ENCODE peak calls at places on chromosomes 7 and 10, in nine cellular contexts. L is AG04450, Y is pancreas, I is GM23338, C is cardiac muscle cell, G is astrocyte, Q is A549, K is lower lobe of right lung, V is stomach. M is an unnamed sample.

GRCh38 chr7:83751217-83751616 is 102.3 kb upstream of the SEMA3E start:
- DNase-seq in I (no peak), L (no peak), V (no peak), Q (no peak), Y (no peak), G (peak; percentile 35), C (no peak), K (no peak), M (no peak)

GRCh38 chr7:139734395-139734794 is 43.4 kb downstream of the HIPK2 start:
- DNase-seq in G (peak; percentile 89), Q (no peak), I (no peak), Y (no peak), C (no peak), K (no peak), L (peak; percentile 46), V (no peak), M (no peak)

GRCh38 chr10:49371967-49372366 is 23.9 kb downstream of the DRGX start:
- DNase-seq in I (no peak), V (peak; percentile 10), K (no peak), L (no peak), G (no peak), C (no peak), Y (no peak), Q (no peak), M (no peak)

GRCh38 chr7:90629306-90629918 is 33.3 kb downstream of the CDK14 start:
- DNase-seq in Y (no peak), G (peak; percentile 30), I (peak; percentile 84), K (no peak), Q (peak; percentile 28), L (peak; percentile 26), V (no peak), C (peak; percentile 62), M (peak; percentile 22)

GRCh38 chr10:79069325-79070090 is 742 bp downstream of the ZMIZ1 start:
- DNase-seq in I (peak; percentile 44), L (no peak), K (peak; percentile 82), V (peak; percentile 61), Y (peak; percentile 85), G (no peak), C (peak; percentile 46), Q (peak; percentile 54), M (peak; percentile 50)

GRCh38 chr7:111931016-111931517 is 275.1 kb downstream of the DOCK4 start:
- DNase-seq in V (no peak), L (peak; percentile 15), C (no peak), K (no peak), I (peak; percentile 42), Q (no peak), G (peak; percentile 59), Y (no peak), M (no peak)

GRCh38 chr7:107167483-107168232 is 1.1 kb upstream of the HBP1 start:
- DNase-seq in G (peak; percentile 84), V (peak; percentile 53), C (peak; percentile 71), I (peak; percentile 78), K (peak; percentile 74), Q (peak; percentile 84), L (peak; percentile 61), Y (no peak), M (peak; percentile 28)

GRCh38 chr7:5012985-5013384 is 32.7 kb upstream of the RBAK start:
- DNase-seq in C (peak; percentile 1), L (no peak), V (no peak), K (no peak), Y (no peak), G (no peak), Q (no peak), I (peak; percentile 17), M (no peak)

GRCh38 chr10:24209946-24210491 is 1.1 kb downstream of the KIAA1217 start:
- DNase-seq in G (peak; percentile 84), K (no peak), C (no peak), Y (no peak), L (no peak), V (no peak), I (no peak), Q (peak; percentile 14), M (peak; percentile 26)

GRCh38 chr10:118874171-118874570 is 119.4 kb upstream of the CACUL1 start:
- DNase-seq in Y (no peak), C (no peak), V (no peak), L (no peak), G (no peak), Q (no peak), K (no peak), I (no peak), M (no peak)
- H3K27ac ChIP-seq in Y (no peak overlapping the region), C (no peak overlapping the region), V (no peak overlapping the region), L (no peak overlapping the region), G (no peak overlapping the region), Q (no peak overlapping the region), K (no peak overlapping the region), I (no peak overlapping the region), M (no peak overlapping the region)

DNA sequence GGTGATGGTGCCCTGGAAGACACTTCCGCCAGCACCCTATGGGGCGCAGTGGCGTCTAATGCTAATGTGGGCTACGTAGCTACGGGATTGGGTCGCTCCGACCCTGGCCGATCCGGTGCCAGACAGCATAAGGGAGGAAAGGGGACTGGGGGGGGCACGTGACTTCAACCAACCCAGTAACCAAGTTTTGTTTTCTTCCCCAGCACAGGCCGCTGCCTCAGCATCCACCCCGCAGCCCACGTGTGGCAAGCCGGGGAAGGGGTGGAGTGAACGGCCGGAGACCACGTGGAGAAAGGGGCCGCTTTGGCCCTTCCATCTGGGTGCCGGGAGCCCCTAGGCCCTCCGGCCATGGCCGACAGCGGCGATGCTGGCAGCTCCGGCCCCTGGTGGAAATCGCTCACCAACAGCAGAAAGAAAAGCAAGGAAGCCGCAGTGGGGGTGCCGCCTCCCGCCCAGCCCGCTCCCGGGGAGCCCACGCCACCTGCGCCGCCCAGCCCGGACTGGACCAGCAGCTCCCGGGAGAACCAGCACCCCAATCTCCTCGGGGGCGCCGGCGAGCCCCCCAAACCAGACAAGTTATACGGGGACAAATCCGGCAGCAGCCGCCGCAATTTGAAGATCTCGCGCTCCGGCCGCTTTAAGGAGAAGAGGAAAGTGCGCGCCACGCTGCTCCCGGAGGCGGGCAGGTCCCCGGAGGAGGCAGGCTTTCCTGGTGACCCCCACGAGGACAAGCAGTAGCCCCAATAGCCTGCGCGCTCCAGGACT is 2.5 kb downstream of the PRR15 start:
- DNase-seq in I (peak; percentile 70), C (no peak), Y (peak; percentile 55), V (no peak), L (no peak), Q (no peak), G (no peak), K (peak; percentile 60), M (peak; percentile 62)
- H3K4me3 ChIP-seq in I (peak overlapping the region; percentile 95), C (no peak overlapping the region), Y (peak overlapping the region; percentile 27), V (peak overlapping the region; percentile 55), L (peak overlapping the region; percentile 31), Q (peak overlapping the region; percentile 23), G (peak overlapping the region; percentile 48), K (peak overlapping the region; percentile 60), M (peak overlapping the region; percentile 49)

GRCh38 chr10:92692085-92692671 is 2.4 kb downstream of the HHEX start:
- DNase-seq in Q (no peak), V (no peak), G (no peak), K (no peak), C (no peak), L (no peak), Y (peak; percentile 62), I (peak; percentile 71), M (no peak)

GRCh38 chr10:92691042-92691590 is 1.4 kb downstream of the HHEX start:
- DNase-seq in V (no peak), K (peak; percentile 60), L (no peak), I (peak; percentile 79), Y (peak; percentile 33), G (no peak), C (no peak), Q (no peak), M (no peak)

GRCh38 chr10:92690211-92691041 is 671 bp downstream of the HHEX start:
- DNase-seq in L (no peak), C (peak; percentile 6), I (peak; percentile 52), V (peak; percentile 67), K (peak; percentile 84), Q (peak; percentile 46), Y (peak; percentile 84), G (peak; percentile 57), M (peak; percentile 51)

GRCh38 chr10:92692697-92693533 is 3.2 kb downstream of the HHEX start:
- DNase-seq in V (no peak), K (no peak), C (peak; percentile 8), Y (no peak), Q (no peak), I (no peak), L (no peak), G (no peak), M (no peak)

GRCh38 chr10:92691591-92692084 is 1.9 kb downstream of the HHEX start:
- DNase-seq in Q (no peak), Y (peak; percentile 77), G (no peak), V (peak; percentile 33), L (no peak), K (peak; percentile 84), I (peak; percentile 56), C (no peak), M (peak; percentile 26)
- H3K27ac ChIP-seq in Q (peak overlapping the region; percentile 95), Y (peak overlapping the region; percentile 77), G (no peak overlapping the region), V (peak overlapping the region; percentile 83), L (no peak overlapping the region), K (peak overlapping the region; percentile 90), I (no peak overlapping the region), C (no peak overlapping the region), M (peak overlapping the region; percentile 74)

GRCh38 chr10:51894752-51895151 is 195.4 kb upstream of the CSTF2T start:
- DNase-seq in C (no peak), Q (no peak), K (no peak), L (no peak), I (no peak), V (no peak), Y (no peak), G (peak; percentile 45), M (no peak)
- H3K4me3 ChIP-seq in C (no peak overlapping the region), Q (no peak overlapping the region), K (no peak overlapping the region), L (no peak overlapping the region), I (no peak overlapping the region), V (no peak overlapping the region), Y (no peak overlapping the region), G (no peak overlapping the region), M (no peak overlapping the region)

GRCh38 chr7:123643495-123644428 is 11.9 kb upstream of the LMOD2 start:
- DNase-seq in C (peak; percentile 73), Q (no peak), L (no peak), I (peak; percentile 91), G (peak; percentile 77), V (no peak), Y (no peak), K (no peak), M (no peak)
- H3K27ac ChIP-seq in C (peak overlapping the region; percentile 94), Q (no peak overlapping the region), L (no peak overlapping the region), I (peak overlapping the region; percentile 67), G (no peak overlapping the region), V (peak overlapping the region; percentile 35), Y (no peak overlapping the region), K (no peak overlapping the region), M (no peak overlapping the region)

GRCh38 chr7:43534110-43534509 is 48.8 kb upstream of the STK17A start:
- DNase-seq in V (no peak), I (no peak), K (no peak), G (peak; percentile 60), Q (no peak), Y (no peak), L (peak; percentile 45), C (no peak), M (no peak)

GRCh38 chr7:43535031-43535451 is 47.9 kb upstream of the STK17A start:
- DNase-seq in K (no peak), L (no peak), Y (no peak), C (no peak), V (no peak), I (no peak), G (peak; percentile 40), Q (no peak), M (no peak)

GRCh38 chr7:43536773-43537172 is 46.1 kb upstream of the STK17A start:
- DNase-seq in L (no peak), K (no peak), Y (no peak), C (no peak), Q (no peak), I (no peak), G (no peak), V (no peak), M (no peak)

GRCh38 chr7:43537765-43538403 is 45.0 kb upstream of the STK17A start:
- DNase-seq in L (no peak), G (peak; percentile 73), Y (no peak), I (no peak), V (no peak), Q (no peak), C (peak; percentile 59), K (no peak), M (no peak)

GRCh38 chr7:43535810-43536585 is 46.9 kb upstream of the STK17A start:
- DNase-seq in C (no peak), Y (no peak), Q (no peak), G (peak; percentile 96), V (no peak), I (no peak), K (no peak), L (peak; percentile 84), M (no peak)
- H3K4me3 ChIP-seq in C (no peak overlapping the region), Y (no peak overlapping the region), Q (no peak overlapping the region), G (no peak overlapping the region), V (no peak overlapping the region), I (no peak overlapping the region), K (no peak overlapping the region), L (no peak overlapping the region), M (no peak overlapping the region)